ENCODE peak calls at places on chromosomes 11 and 22, in four cellular contexts. G is fibroblast of mammary gland, P is NB4, E is MM.1S. K is an unnamed sample.
A peak's percentile ranks its signal among the peaks of the same experiment; 100 is the strongest.

GRCh38 chr22:17264321-17265052 is 45.3 kb upstream of the ADA2 start:
- DNase-seq in E (no peak), G (peak; percentile 28), P (no peak), K (no peak)

GRCh38 chr11:57344826-57345225 is 6.7 kb downstream of the P2RX3 start:
- DNase-seq in G (no peak), E (no peak), P (no peak), K (no peak)

GRCh38 chr11:13134886-13135285 is 125.8 kb downstream of the RASSF10 start:
- DNase-seq in E (no peak), P (peak; percentile 17), G (no peak), K (no peak)

GRCh38 chr11:124656759-124657627 is 16.5 kb downstream of the SIAE start:
- DNase-seq in P (no peak), E (no peak), G (no peak), K (no peak)

GRCh38 chr11:64306876-64307622 is 1.7 kb downstream of the ESRRA start:
- DNase-seq in E (no peak), P (peak; percentile 54), G (no peak), K (no peak)

GRCh38 chr11:86183694-86184093 is 60.9 kb upstream of the EED start:
- DNase-seq in E (peak; percentile 31), P (peak; percentile 42), G (peak; percentile 44), K (no peak)

GRCh38 chr22:34015642-34016041 is 95.4 kb upstream of the LARGE1 start:
- DNase-seq in P (no peak), E (no peak), G (no peak), K (no peak)

GRCh38 chr11:10486161-10486840 is 31.2 kb downstream of the AMPD3 start:
- DNase-seq in E (no peak), P (no peak), G (no peak), K (no peak)

GRCh38 chr11:28110839-28111235 is 2.6 kb downstream of the METTL15 start:
- DNase-seq in G (no peak), P (peak; percentile 12), E (no peak), K (no peak)

GRCh38 chr11:2272946-2273280 is 2.5 kb upstream of the ASCL2 start:
- DNase-seq in G (no peak), E (no peak), P (no peak), K (no peak)

GRCh38 chr11:117919326-117920275 is 9.6 kb downstream of the TMPRSS13 start:
- DNase-seq in P (peak; percentile 23), G (peak; percentile 10), E (no peak), K (peak; percentile 51)

GRCh38 chr11:76783901-76784813 is 1.0 kb downstream of the TSKU start:
- DNase-seq in E (no peak), G (peak; percentile 74), P (peak; percentile 85), K (no peak)

GRCh38 chr11:129852125-129852740 is 36.6 kb downstream of the TMEM45B start:
- DNase-seq in E (no peak), G (peak; percentile 17), P (peak; percentile 66), K (no peak)

GRCh38 chr11:109547356-109548027 is 125.5 kb downstream of the C11orf87 start:
- DNase-seq in P (no peak), E (no peak), G (peak; percentile 49), K (no peak)

GRCh38 chr11:41579546-41579945 is 120.1 kb upstream of the LRRC4C start:
- DNase-seq in P (no peak), G (no peak), E (no peak), K (no peak)

GRCh38 chr11:71948314-71949027 is 19.6 kb downstream of the RNF121 start:
- DNase-seq in G (no peak), E (no peak), P (no peak), K (no peak)

GRCh38 chr11:2927851-2928604 is 1.2 kb downstream of the PHLDA2 start:
- DNase-seq in G (peak; percentile 36), P (peak; percentile 68), E (no peak), K (no peak)

GRCh38 chr11:107785401-107785800 is 73.2 kb downstream of the SLC35F2 start:
- DNase-seq in P (no peak), G (peak; percentile 66), E (no peak), K (no peak)

GRCh38 chr11:58726594-58727414 is 4.9 kb downstream of the GLYAT start:
- DNase-seq in E (no peak), G (no peak), P (peak; percentile 24), K (no peak)

GRCh38 chr11:17606206-17607082 is 59.4 kb downstream of the OTOG start:
- DNase-seq in E (no peak), G (no peak), P (no peak), K (no peak)

GRCh38 chr11:94672636-94673035 is 95.5 kb upstream of the AMOTL1 start:
- DNase-seq in P (no peak), G (no peak), E (no peak), K (no peak)

GRCh38 chr11:128421577-128421976 is 165.8 kb downstream of the ETS1 start:
- DNase-seq in P (no peak), E (no peak), G (peak; percentile 73), K (no peak)

GRCh38 chr11:2304156-2305139 is 2.6 kb downstream of the TSPAN32 start:
- DNase-seq in P (no peak), G (no peak), E (no peak), K (no peak)

GRCh38 chr11:1772270-1773130 is 8.8 kb upstream of the CTSD start:
- DNase-seq in P (peak; percentile 98), G (peak; percentile 93), E (no peak), K (no peak)

GRCh38 chr11:78223320-78223954 is 34.7 kb downstream of the USP35 start:
- DNase-seq in G (no peak), P (no peak), E (no peak), K (peak; percentile 60)

GRCh38 chr11:76642341-76642740 is 28.2 kb downstream of the LRRC32 start:
- DNase-seq in P (no peak), E (no peak), G (no peak), K (no peak)

GRCh38 chr11:12807621-12808020 is 133.4 kb downstream of the TEAD1 start:
- DNase-seq in G (no peak), P (no peak), E (peak; percentile 57), K (no peak)

GRCh38 chr11:83852775-83853442 is 566.7 kb upstream of the CCDC90B start:
- DNase-seq in G (no peak), E (no peak), P (no peak), K (no peak)

GRCh38 chr22:28855355-28856094 is 27.8 kb upstream of the ZNRF3 start:
- DNase-seq in G (peak; percentile 75), E (peak; percentile 73), P (peak; percentile 73), K (peak; percentile 69)

GRCh38 chr22:28629420-28630184 is 50.0 kb downstream of the TTC28 start:
- DNase-seq in P (peak; percentile 28), G (peak; percentile 23), E (no peak), K (no peak)

GRCh38 chr11:29300441-29300840 is 716.4 kb downstream of the KCNA4 start:
- DNase-seq in E (no peak), G (peak; percentile 74), P (no peak), K (no peak)

GRCh38 chr11:132337819-132338416 is 967.5 kb downstream of the NTM start:
- DNase-seq in P (no peak), E (peak; percentile 58), G (no peak), K (no peak)

GRCh38 chr11:46896719-46897406 is 21.5 kb downstream of the LRP4 start:
- DNase-seq in G (peak; percentile 49), P (peak; percentile 74), E (peak; percentile 50), K (peak; percentile 44)
- TF ChIP-seq CTCF in G (peak; percentile 18), P (peak; percentile 35), E (peak; percentile 42), K (peak; percentile 9)

GRCh38 chr22:25382762-25383161 is 163.3 kb downstream of the CRYBB2 start:
- DNase-seq in E (no peak), G (no peak), P (peak; percentile 18), K (no peak)
- TF ChIP-seq CTCF in E (peak; percentile 13), G (peak; percentile 5), P (peak; percentile 9), K (peak; percentile 17)

GRCh38 chr22:35378547-35379078 is 2.3 kb upstream of the HMOX1 start:
- DNase-seq in E (no peak), G (no peak), P (no peak), K (no peak)

GRCh38 chr22:35380013-35380412 is 883 bp upstream of the HMOX1 start:
- DNase-seq in G (peak; percentile 75), E (no peak), P (no peak), K (no peak)

GRCh38 chr22:35379146-35379993 is 1.5 kb upstream of the HMOX1 start:
- DNase-seq in G (no peak), E (no peak), P (no peak), K (no peak)

GRCh38 chr22:35381424-35381772 is 502 bp downstream of the HMOX1 start:
- DNase-seq in G (no peak), P (no peak), E (peak; percentile 35), K (no peak)

GRCh38 chr22:35380537-35381423 is at the start of gene HMOX1:
- DNase-seq in E (peak; percentile 88), G (peak; percentile 85), P (peak; percentile 87), K (peak; percentile 90)
- TF ChIP-seq CTCF in E (peak; percentile 23), G (no peak), P (no peak), K (peak; percentile 39)

DNA sequence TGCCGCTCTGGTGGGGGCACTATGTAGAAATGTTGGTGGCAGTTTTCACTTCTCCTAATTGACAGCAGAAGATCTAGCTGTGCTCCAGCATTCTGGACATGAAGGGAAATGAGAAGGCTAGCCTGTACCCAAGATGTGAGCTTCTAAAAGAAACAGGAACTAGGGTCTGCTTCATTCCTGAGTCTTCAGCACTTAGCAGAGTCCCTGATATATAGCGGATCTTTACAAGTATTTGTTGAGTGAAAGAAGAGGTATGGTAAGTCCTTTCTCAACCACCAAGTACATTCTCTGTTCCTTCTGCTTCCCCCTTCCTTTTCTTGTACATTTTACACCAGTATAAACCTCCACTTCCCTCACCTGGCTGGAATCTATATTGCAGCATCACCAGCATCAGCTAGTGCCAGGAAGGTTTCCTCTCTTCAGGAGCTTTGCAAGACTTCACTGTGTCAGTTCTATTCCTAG is 408.3 kb upstream of the CADM1 start:
- DNase-seq in G (no peak), P (no peak), E (peak; percentile 55), K (peak; percentile 29)
- TF ChIP-seq CTCF in G (no peak), P (no peak), E (peak; percentile 56), K (peak; percentile 40)

DNA sequence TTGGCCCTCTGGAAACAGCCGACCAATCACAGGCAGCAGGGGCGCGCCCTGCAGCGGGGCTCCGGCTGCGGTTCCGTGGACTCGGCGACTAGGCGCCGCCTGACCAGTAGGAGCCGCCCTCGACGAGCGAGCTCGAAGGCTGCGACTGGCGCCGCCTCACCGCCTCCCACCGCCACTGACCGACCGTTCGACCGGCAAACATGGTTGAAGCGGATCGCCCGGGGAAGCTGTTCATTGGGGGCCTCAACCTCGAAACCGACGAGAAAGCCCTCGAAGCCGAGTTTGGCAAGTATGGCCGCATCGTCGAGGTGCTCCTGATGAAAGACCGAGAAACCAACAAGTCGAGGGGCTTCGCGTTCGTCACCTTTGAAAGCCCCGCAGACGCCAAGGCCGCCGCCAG is at the start of gene RBMXL2:
- DNase-seq in P (no peak), G (no peak), E (no peak), K (no peak)
- TF ChIP-seq CTCF in P (no peak), G (no peak), E (no peak), K (no peak)